ENCODE peak calls at places on chromosomes 7 and 10, in seven cellular contexts. S is heart right ventricle, C is right atrium auricular region, H is HCT116, K is neural progenitor cell, Z is tibial artery, O is SK-N-SH. B is an unnamed sample.

GRCh38 chr10:58806970-58807630 is 294.4 kb downstream of the BICC1 start:
- DNase-seq in S (no peak), C (no peak), H (no peak), K (no peak), Z (no peak), O (no peak), B (no peak)

GRCh38 chr7:26990268-26990667 is 105.5 kb downstream of the HOXA1 start:
- DNase-seq in S (no peak), C (no peak), H (no peak), K (no peak), Z (no peak), O (no peak), B (no peak)

GRCh38 chr10:82176571-82176970 is 301.6 kb downstream of the NRG3 start:
- DNase-seq in S (no peak), C (no peak), H (no peak), K (no peak), Z (no peak), O (no peak), B (no peak)

GRCh38 chr7:40584667-40585433 is 450.0 kb downstream of the SUGCT start:
- DNase-seq in S (no peak), C (no peak), H (no peak), K (no peak), Z (no peak), O (no peak), B (no peak)

GRCh38 chr7:132191418-132191817 is 384.9 kb downstream of the PLXNA4 start:
- DNase-seq in S (peak; percentile 16), C (no peak), H (no peak), K (no peak), Z (no peak), O (no peak), B (no peak)

GRCh38 chr7:129556607-129557120 is 54.3 kb downstream of the SMKR1 start:
- DNase-seq in S (no peak), C (no peak), H (no peak), K (no peak), Z (no peak), O (no peak), B (no peak)

GRCh38 chr7:124791876-124792446 is 26.4 kb upstream of the GPR37 start:
- DNase-seq in S (no peak), C (no peak), H (no peak), K (no peak), Z (no peak), O (no peak), B (no peak)

GRCh38 chr10:117741524-117741923 is 199.0 kb downstream of the EMX2 start:
- DNase-seq in S (no peak), C (no peak), H (no peak), K (no peak), Z (no peak), O (no peak), B (no peak)

GRCh38 chr10:130740788-130741785 is 570.4 kb downstream of the TCERG1L start:
- DNase-seq in S (no peak), C (no peak), H (no peak), K (no peak), Z (no peak), O (no peak), B (no peak)

GRCh38 chr10:98074315-98074911 is 44.0 kb upstream of the CRTAC1 start:
- DNase-seq in S (no peak), C (no peak), H (no peak), K (peak; percentile 56), Z (no peak), O (no peak), B (no peak)

GRCh38 chr10:59336632-59337031 is 25.7 kb downstream of the FAM13C start:
- DNase-seq in S (no peak), C (no peak), H (no peak), K (no peak), Z (no peak), O (no peak), B (no peak)

GRCh38 chr7:952548-953441 is 1.7 kb downstream of the ADAP1 start:
- DNase-seq in S (no peak), C (no peak), H (no peak), K (peak; percentile 2), Z (no peak), O (peak; percentile 35), B (no peak)

GRCh38 chr10:48445932-48446331 is 139.5 kb downstream of the MAPK8 start:
- DNase-seq in S (no peak), C (peak; percentile 36), H (no peak), K (no peak), Z (no peak), O (no peak), B (no peak)

GRCh38 chr7:76512941-76513816 is 2.8 kb downstream of the UPK3B start:
- DNase-seq in S (no peak), C (no peak), H (peak; percentile 15), K (peak; percentile 70), Z (no peak), O (peak; percentile 87), B (peak; percentile 52)

GRCh38 chr7:5284304-5285281 is 1.9 kb downstream of the SLC29A4 start:
- DNase-seq in S (no peak), C (no peak), H (peak; percentile 54), K (peak; percentile 88), Z (no peak), O (peak; percentile 90), B (peak; percentile 78)

GRCh38 chr10:69466158-69466490 is 14.9 kb downstream of the TSPAN15 start:
- DNase-seq in S (no peak), C (no peak), H (no peak), K (no peak), Z (no peak), O (no peak), B (no peak)

GRCh38 chr7:30468791-30469190 is 9.8 kb downstream of the NOD1 start:
- DNase-seq in S (no peak), C (peak; percentile 75), H (no peak), K (no peak), Z (no peak), O (no peak), B (no peak)

GRCh38 chr10:51918921-51919325 is 219.5 kb upstream of the CSTF2T start:
- DNase-seq in S (no peak), C (no peak), H (no peak), K (no peak), Z (no peak), O (no peak), B (no peak)

GRCh38 chr7:123460616-123461015 is 73.8 kb downstream of the IQUB start:
- DNase-seq in S (no peak), C (no peak), H (no peak), K (no peak), Z (no peak), O (no peak), B (peak; percentile 85)

GRCh38 chr7:22781230-22781711 is 41.4 kb downstream of the TOMM7 start:
- DNase-seq in S (no peak), C (no peak), H (no peak), K (no peak), Z (no peak), O (no peak), B (peak; percentile 46)

GRCh38 chr7:73831656-73832579 is 1.1 kb downstream of the CLDN4 start:
- DNase-seq in S (no peak), C (no peak), H (peak; percentile 77), K (peak; percentile 37), Z (no peak), O (no peak), B (no peak)

DNA sequence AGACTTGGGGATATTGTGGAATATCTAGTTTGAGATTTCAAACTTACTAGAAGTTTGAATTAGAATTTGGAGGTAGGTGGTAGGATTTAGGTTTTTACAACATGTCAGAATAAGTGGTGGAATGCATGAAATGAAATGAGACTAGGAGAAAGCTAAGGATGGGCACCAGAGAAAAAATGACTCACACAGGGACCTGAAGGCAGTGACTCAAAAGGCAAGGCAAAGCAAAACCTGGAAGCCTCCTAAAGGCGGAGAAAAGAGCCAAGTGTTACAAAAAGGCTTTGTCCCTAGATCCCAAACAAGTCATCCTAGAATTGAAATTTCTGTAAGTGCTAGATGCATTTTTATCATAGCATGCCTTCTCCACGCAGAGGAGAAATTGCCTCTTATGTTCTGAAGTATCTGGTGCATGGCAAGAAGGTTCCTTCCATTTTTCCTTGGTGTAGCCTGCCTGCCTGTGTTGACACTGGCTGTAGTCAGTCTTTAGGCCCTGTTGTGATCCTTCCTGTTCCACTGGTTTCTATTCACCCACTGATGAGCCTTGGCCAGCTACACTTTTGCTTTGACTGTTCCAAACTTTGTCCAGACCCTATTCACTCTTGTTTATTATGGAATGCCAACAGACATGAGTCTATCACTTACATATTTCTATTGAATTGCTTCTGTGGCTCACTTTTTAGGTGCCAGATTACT is 109.3 kb downstream of the ETV1 start:
- DNase-seq in S (no peak), C (no peak), H (peak; percentile 40), K (no peak), Z (no peak), O (no peak), B (no peak)
- H3K27ac ChIP-seq in S (no peak overlapping the region), C (no peak overlapping the region), H (peak overlapping the region; percentile 53), K (no peak overlapping the region), Z (no peak overlapping the region), O (peak overlapping the region; percentile 17), B (no peak overlapping the region)

GRCh38 chr10:1122349-1122748 is 66.2 kb downstream of the WDR37 start:
- DNase-seq in S (no peak), C (no peak), H (no peak), K (no peak), Z (no peak), O (no peak), B (no peak)
- H3K36me3 ChIP-seq in S (no peaks in the 10 kb centered on the region), C (peaks cover 56% of the 10 kb centered on the region), H (peaks cover 2% of the 10 kb centered on the region), K (no peaks in the 10 kb centered on the region), Z (peaks cover 88% of the 10 kb centered on the region), O (peaks cover 25% of the 10 kb centered on the region), B (peaks cover 61% of the 10 kb centered on the region)

DNA sequence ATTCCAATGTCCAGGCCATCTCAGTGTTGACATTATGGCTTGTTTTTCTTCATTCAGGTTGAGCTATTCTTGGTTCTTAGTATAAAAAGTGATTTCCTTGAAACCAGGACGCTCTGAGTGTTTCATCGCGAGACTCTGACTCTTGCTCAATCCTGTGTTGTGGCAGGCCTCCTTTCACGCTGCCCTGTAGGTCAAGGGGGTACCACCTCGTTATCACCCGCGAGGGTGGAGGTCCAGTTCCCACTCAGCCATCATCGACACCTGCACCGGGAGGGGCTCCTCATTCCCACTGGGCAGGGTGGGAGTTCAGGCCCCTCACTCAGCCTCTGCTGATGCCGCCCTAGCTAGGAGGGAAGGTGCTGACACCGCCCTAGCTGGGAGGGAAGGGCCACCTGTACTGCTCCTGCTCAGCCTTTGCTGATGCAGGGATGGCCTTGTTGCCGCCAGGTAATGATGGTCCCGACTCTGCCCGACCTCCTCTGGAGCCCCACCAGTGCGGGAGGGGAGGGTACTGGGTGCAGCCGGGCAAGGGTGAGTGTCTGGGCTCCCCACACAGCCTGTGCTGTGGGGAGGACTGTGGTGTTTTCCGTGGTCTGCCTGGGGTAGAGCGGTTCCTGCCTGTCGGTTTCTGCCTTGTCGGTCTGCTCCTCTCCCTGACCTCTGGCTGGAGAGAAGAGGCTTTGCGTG is 16.4 kb downstream of the IQCE start:
- DNase-seq in S (no peak), C (no peak), H (no peak), K (no peak), Z (no peak), O (no peak), B (no peak)
- H3K9me3 ChIP-seq in S (no peaks in the 10 kb centered on the region), C (no peaks in the 10 kb centered on the region), H (no peaks in the 10 kb centered on the region), K (no peaks in the 10 kb centered on the region), Z (no peaks in the 10 kb centered on the region), O (no peaks in the 10 kb centered on the region), B (no peaks in the 10 kb centered on the region)

GRCh38 chr10:13685885-13686284 is 99.1 kb downstream of the PRPF18 start:
- DNase-seq in S (peak; percentile 58), C (no peak), H (no peak), K (no peak), Z (peak; percentile 46), O (no peak), B (no peak)
- H3K27ac ChIP-seq in S (peak overlapping the region; percentile 94), C (peak overlapping the region; percentile 73), H (no peak overlapping the region), K (no peak overlapping the region), Z (peak overlapping the region; percentile 71), O (peak overlapping the region; percentile 86), B (no peak overlapping the region)

B was measured in SJSA1.